ENCODE peak calls at places on chromosomes 13 and 19, in five cellular contexts. Q, F, V, D and A are unnamed samples. For H3K36me3 and H3K27me3, the result is how much of the 10 kb centered on the place peaks cover.

GRCh38 chr19:55265173-55265572 is 6.4 kb upstream of the PPP6R1 start:
- DNase-seq in Q (no peak), V (no peak), D (no peak), F (no peak), A (no peak)

GRCh38 chr13:37403776-37404497 is 194.6 kb downstream of the POSTN start:
- DNase-seq in F (peak), D (no peak), V (peak), Q (no peak), A (peak)

GRCh38 chr13:35496011-35496410 is 19.5 kb upstream of the MAB21L1 start:
- DNase-seq in D (no peak), Q (no peak), F (no peak), V (no peak), A (no peak)

GRCh38 chr13:21901326-21901725 is 230.5 kb downstream of the FGF9 start:
- DNase-seq in F (no peak), V (no peak), D (no peak), Q (no peak), A (peak)

GRCh38 chr19:55857974-55858373 is 21.6 kb downstream of the NLRP4 start:
- DNase-seq in D (no peak), V (no peak), F (no peak), Q (no peak), A (no peak)

GRCh38 chr13:61709258-61709657 is 293.6 kb upstream of the PCDH20 start:
- DNase-seq in F (no peak), V (no peak), Q (no peak), D (no peak), A (no peak)

GRCh38 chr13:97322740-97323342 is 100.7 kb downstream of the MBNL2 start:
- DNase-seq in V (peak), D (no peak), Q (no peak), F (peak), A (no peak)

GRCh38 chr13:114025432-114026127 is 51.7 kb upstream of the C13orf46 start:
- DNase-seq in F (peak), Q (no peak), V (peak), D (peak), A (no peak)

GRCh38 chr13:49664606-49665005 is 26.7 kb downstream of the EBPL start:
- DNase-seq in Q (no peak), D (no peak), V (no peak), F (no peak), A (no peak)

GRCh38 chr13:20002766-20003165 is 44.2 kb downstream of the ZMYM2 start:
- DNase-seq in Q (no peak), D (no peak), F (no peak), V (no peak), A (no peak)

GRCh38 chr13:113811081-113811928 is 52.3 kb downstream of the TMEM255B start:
- DNase-seq in D (no peak), V (no peak), F (no peak), Q (no peak), A (no peak)

GRCh38 chr13:35720690-35721554 is 244.4 kb upstream of the MAB21L1 start:
- DNase-seq in D (peak), V (peak), F (peak), Q (peak), A (peak)

GRCh38 chr19:5038631-5039271 is 69.8 kb downstream of the KDM4B start:
- DNase-seq in D (no peak), V (peak), F (no peak), Q (no peak), A (no peak)

GRCh38 chr19:50290011-50290410 is 39.2 kb downstream of the KCNC3 start:
- DNase-seq in V (no peak), Q (no peak), F (no peak), D (no peak), A (no peak)

GRCh38 chr13:33723365-33723764 is 94.6 kb upstream of the RFC3 start:
- DNase-seq in F (no peak), D (no peak), V (peak), Q (no peak), A (no peak)

GRCh38 chr13:20828540-20829364 is 55.0 kb upstream of the EEF1AKMT1 start:
- DNase-seq in F (no peak), V (peak), Q (peak), D (no peak), A (no peak)

GRCh38 chr19:3346677-3347353 is 19.6 kb upstream of the NFIC start:
- DNase-seq in V (peak), Q (peak), F (no peak), D (peak), A (peak)

GRCh38 chr13:110484290-110485048 is 77.1 kb downstream of the RAB20 start:
- DNase-seq in D (no peak), V (no peak), Q (no peak), F (no peak), A (no peak)

GRCh38 chr13:114099918-114100445 is 32.4 kb downstream of the RASA3 start:
- DNase-seq in V (peak), Q (peak), D (peak), F (no peak), A (peak)

GRCh38 chr19:51702103-51702753 is 9.1 kb downstream of the SPACA6 start:
- DNase-seq in F (no peak), D (peak), V (peak), Q (peak), A (no peak)

GRCh38 chr19:36245210-36246005 is 30.5 kb downstream of the ZNF146 start:
- DNase-seq in F (no peak), Q (peak), D (no peak), V (peak), A (no peak)

GRCh38 chr13:34207872-34208271 is 389.9 kb downstream of the RFC3 start:
- DNase-seq in D (no peak), F (no peak), Q (no peak), V (peak), A (no peak)

GRCh38 chr13:105971720-105972119 is 563.7 kb downstream of the EFNB2 start:
- DNase-seq in Q (no peak), F (no peak), D (no peak), V (no peak), A (no peak)

GRCh38 chr13:41117859-41118258 is 14.7 kb downstream of the KBTBD6 start:
- DNase-seq in D (no peak), V (no peak), F (no peak), Q (no peak), A (no peak)

GRCh38 chr19:47510516-47511127 is 4.2 kb downstream of the NAPA start:
- DNase-seq in F (no peak), D (no peak), Q (no peak), V (no peak), A (no peak)

GRCh38 chr13:78197231-78197630 is 278.6 kb upstream of the EDNRB start:
- DNase-seq in V (no peak), D (no peak), F (no peak), Q (no peak), A (no peak)

DNA sequence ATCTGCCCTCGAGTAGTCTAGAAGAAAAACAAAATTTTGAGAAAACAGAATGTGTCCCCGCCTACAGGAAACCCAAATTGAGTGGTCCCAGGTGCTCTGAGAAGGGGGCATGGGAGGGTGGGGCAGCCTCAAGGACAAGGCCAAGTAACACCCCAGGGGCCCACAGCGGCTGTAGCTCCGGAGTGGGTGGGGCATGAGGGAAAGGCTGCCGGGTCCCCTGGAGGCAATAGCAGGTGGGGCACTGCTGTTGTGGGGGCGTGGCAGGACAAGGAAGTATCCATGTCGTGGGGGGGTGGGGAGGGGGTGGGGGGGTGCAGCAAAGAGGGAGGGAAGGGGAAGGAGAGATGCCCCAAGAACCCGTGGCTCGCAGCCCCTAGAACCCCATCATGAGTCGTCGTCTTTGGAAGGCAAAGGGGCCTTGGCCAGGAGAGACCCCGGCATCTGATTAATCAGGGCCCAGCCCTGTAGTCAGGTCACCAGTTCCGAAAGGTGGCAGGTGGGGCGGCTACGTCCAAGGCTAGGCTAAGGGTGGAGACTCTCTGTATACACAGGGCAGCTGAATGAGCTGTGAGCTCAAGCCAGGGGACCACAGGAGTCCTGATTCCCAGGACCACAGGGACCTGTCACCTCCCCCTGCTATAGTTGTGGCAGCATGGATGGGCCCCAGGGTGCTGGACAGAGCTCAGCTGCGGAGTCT is 7.5 kb upstream of the ISYNA1 start:
- DNase-seq in V (no peak), D (no peak), F (no peak), Q (no peak), A (no peak)
- H3K36me3 ChIP-seq in V (under half), D (half or more), F (under half), Q (under half), A (half or more)

GRCh38 chr13:95553271-95553588 is 710 bp downstream of the CLDN10 start:
- DNase-seq in Q (no peak), V (no peak), F (no peak), D (no peak), A (no peak)
- H3K4me3 ChIP-seq in Q (peak), V (no peak), F (peak), D (no peak), A (no peak)

DNA sequence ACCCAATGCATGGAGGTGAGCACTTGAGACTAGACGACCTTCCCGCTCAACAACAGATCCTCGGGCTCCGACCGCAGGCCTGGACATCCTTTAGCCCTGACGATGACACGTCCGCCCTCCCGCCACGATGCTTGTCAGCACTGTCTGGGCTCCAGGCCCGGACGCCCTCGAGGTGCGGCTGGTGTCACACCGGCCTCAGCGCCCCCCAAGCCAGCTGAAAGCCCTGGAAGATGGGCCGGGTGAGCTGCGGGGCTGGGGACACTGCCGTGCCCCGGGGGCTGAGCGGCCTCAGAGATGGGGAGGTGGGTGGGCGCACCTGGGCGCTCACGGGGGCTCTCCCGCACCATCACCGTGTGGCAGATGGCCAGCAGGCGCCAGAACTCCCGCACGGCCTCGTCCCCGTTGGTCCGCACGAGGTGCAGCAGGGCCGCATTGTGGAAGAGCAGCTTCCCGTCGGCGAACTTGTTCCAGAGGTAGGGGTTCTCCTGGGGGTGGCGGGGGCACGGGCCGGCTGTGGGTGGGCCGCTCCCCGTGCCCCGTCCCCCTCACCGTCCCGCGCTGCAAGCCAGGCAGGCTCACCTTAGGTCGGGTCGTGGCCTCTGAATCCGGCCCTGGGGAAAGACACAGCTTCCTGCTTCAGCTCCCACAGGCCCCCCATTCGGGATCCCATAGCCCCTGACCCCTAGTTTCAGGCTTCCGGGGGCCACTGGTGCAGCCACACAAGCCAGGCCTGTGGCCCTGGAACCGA is 15.5 kb downstream of the ATP8B3 start:
- DNase-seq in Q (no peak), F (no peak), V (no peak), D (no peak), A (no peak)
- H3K27me3 ChIP-seq in Q (under half), F (under half), V (under half), D (under half), A (under half)

GRCh38 chr13:90883592-90883991 is 463.9 kb upstream of the MIR17HG start:
- DNase-seq in V (no peak), F (no peak), D (no peak), Q (no peak), A (no peak)

GRCh38 chr13:90884066-90884465 is 463.4 kb upstream of the MIR17HG start:
- DNase-seq in V (no peak), F (no peak), D (no peak), Q (no peak), A (no peak)

GRCh38 chr13:90882551-90882950 is 464.9 kb upstream of the MIR17HG start:
- DNase-seq in V (no peak), F (no peak), D (no peak), Q (no peak), A (no peak)

DNA sequence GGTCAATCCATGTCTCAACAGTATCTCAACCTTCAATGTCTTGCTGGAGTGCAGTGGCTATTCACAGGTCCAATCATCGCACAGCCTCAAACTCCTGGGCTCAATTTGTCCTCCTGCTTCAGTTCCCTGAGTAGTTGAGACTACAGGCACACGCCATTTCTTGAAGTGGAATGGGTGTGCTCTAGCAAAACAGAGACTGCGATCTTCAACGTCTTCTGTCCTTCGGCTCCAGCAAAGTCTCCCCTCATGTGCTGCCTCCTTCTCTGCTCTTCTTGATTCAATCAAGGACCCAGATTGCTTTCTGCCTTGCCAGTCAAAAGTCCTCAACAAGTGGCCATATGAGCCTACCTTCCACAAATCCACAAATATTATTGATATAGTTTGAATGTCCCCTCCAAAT is 466.7 kb upstream of the MIR17HG start:
- DNase-seq in F (no peak), D (no peak), Q (no peak), V (no peak), A (no peak)
- H3K36me3 ChIP-seq in F (under half), D (under half), Q (under half), V (under half), A (under half)

GRCh38 chr13:109483369-109483768 is 303.0 kb downstream of the IRS2 start:
- DNase-seq in V (no peak), D (no peak), Q (no peak), F (peak), A (no peak)

GRCh38 chr13:109476001-109476400 is 310.4 kb downstream of the IRS2 start:
- DNase-seq in F (no peak), V (no peak), Q (no peak), D (no peak), A (no peak)

GRCh38 chr13:109481046-109481445 is 305.3 kb downstream of the IRS2 start:
- DNase-seq in D (no peak), Q (no peak), V (peak), F (peak), A (no peak)

GRCh38 chr13:109479991-109480696 is 306.2 kb downstream of the IRS2 start:
- DNase-seq in D (no peak), V (peak), F (peak), Q (no peak), A (no peak)

DNA sequence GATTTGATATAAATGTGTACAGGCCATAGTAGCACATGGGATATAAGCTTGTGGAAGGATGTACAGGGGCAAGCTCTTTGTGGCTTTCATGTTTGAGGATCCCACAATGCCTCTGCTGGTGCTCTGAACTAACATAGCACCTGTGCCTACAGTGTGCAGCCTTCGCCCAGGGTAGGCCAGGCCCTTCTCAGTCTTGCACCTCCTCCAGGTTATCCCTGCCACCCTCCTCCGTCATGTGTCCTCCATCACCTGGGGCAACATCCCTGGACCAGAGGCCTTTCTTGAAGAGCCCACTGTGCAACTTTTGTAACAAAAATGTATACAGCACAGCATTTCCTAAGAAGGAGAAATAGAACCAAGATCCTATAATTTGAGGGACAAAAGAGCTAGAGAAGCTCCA is 306.8 kb downstream of the IRS2 start:
- DNase-seq in Q (no peak), F (no peak), D (no peak), V (no peak), A (no peak)
- H3K4me3 ChIP-seq in Q (no peak), F (no peak), D (no peak), V (no peak), A (no peak)

DNA sequence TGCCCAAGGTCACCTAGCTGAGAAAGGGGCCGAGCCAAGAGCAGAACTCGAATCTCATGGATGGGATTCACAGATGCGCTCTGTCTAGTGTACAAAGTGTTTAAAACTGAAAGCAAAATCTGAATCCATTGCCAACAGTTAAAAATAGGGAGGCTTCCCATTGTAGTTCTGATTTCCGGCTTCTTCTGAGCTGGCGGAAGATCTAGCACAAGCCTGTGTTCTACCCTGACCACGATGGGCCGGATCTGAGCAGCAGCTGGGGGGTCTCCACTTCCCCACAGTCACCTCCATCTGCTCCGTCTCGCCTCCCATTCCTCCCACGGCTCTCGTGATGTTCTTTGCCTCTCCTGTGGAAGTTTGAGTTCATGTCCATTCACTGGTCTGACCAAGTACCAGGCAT is 2.4 kb downstream of the CACNG8 start:
- DNase-seq in V (no peak), D (no peak), Q (no peak), F (no peak), A (no peak)
- H3K27me3 ChIP-seq in V (under half), D (under half), Q (under half), F (under half), A (under half)

DNA sequence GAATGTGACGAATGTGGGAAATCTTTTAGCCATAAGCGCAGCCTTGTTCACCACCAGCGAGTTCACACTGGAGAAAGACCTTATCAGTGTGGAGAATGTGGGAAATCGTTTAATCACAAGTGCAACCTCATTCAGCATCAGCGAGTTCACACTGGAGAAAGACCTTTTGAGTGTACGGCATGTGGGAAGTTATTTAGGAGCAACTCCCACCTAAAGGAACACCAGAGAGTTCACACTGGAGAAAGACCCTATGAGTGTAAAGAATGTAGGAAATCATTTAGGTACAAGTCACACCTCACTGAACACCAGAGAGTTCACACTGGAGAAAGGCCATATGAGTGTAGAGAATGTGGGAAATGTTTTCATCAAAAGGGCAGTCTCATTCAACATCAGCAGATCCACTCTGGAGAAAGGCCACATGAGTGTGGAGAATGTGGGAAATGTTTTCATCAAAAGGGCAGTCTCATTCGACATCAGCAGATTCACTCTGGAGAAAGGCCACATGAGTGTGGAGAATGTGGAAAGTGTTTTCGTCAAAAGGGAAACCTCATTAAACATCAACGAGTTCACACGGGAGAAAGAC is 7.6 kb downstream of the ZNF776 start:
- DNase-seq in D (no peak), Q (no peak), V (no peak), F (no peak), A (no peak)
- H3K36me3 ChIP-seq in D (half or more), Q (under half), V (under half), F (half or more), A (half or more)

DNA sequence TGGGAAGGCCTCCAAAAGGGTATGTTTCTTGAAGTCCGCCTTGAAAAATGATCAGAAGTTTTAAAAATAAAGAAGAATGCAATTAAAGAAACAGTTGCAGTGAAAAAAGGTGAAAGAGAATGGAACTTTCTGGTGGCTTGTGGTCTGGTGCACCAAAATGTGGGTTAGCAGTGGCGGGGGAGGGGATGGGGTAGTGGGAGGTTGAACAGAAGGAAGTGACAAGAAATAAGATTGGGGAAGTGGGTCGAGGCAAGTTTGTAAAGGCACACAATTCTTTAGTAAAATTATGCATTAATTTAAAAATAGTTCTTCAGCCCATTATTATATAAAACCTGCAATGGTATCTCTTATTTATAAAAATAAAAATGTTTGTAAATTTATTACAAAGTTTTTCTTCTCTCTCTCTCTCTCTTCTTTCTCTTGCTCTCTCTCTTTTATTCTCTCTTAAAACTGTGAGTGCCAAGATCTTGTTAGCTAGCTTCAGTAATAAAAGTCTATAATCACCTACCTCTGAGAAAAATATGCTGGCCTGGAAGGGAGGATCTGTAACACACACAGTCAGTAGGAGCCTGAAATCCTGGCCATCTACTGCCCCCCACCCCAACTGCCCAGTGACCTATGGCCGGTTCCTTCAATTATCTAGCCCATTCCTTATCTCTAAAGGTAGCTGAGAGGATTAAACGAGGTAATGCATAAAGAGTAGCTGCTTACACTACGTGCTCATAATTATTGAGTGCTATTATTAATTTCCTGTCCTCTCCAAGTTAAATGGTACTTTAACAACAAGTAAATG is 2.2 kb downstream of the LCP1 start:
- DNase-seq in V (no peak), F (no peak), Q (peak), D (peak), A (no peak)
- H3K4me3 ChIP-seq in V (no peak), F (no peak), Q (no peak), D (peak), A (no peak)